ENCODE peak calls at places on chromosomes 11 and 22, in four cellular contexts. One of them, this sample, is unnamed.
A peak's percentile ranks its signal among the peaks of the same experiment; 100 is the strongest.

GRCh38 chr22:27460596-27461347 is 340.8 kb downstream of the MN1 start:
- DNase-seq in activated B cell treated with CpG ODN at 0.5 μM for 24 hours: no peak
- DNase-seq in choroid plexus epithelial cell: no peak
- DNase-seq in gastrocnemius medialis: peak; percentile 29
- DNase-seq in this sample: no peak

GRCh38 chr11:5938603-5938965 is 3.5 kb upstream of the OR56A3 start:
- DNase-seq in activated B cell treated with CpG ODN at 0.5 μM for 24 hours: no peak
- DNase-seq in choroid plexus epithelial cell: no peak
- DNase-seq in gastrocnemius medialis: no peak
- DNase-seq in this sample: no peak

GRCh38 chr22:37623075-37624016 is 14.7 kb downstream of the GGA1 start:
- DNase-seq in activated B cell treated with CpG ODN at 0.5 μM for 24 hours: peak; percentile 73
- DNase-seq in choroid plexus epithelial cell: peak; percentile 54
- DNase-seq in gastrocnemius medialis: peak; percentile 60
- DNase-seq in this sample: peak; percentile 68

GRCh38 chr22:33971561-33971961 is 51.3 kb upstream of the LARGE1 start:
- DNase-seq in activated B cell treated with CpG ODN at 0.5 μM for 24 hours: no peak
- DNase-seq in choroid plexus epithelial cell: no peak
- DNase-seq in gastrocnemius medialis: no peak
- DNase-seq in this sample: no peak

GRCh38 chr11:69983571-69983877 is 94.6 kb upstream of the ANO1 start:
- DNase-seq in activated B cell treated with CpG ODN at 0.5 μM for 24 hours: no peak
- DNase-seq in choroid plexus epithelial cell: no peak
- DNase-seq in gastrocnemius medialis: no peak
- DNase-seq in this sample: no peak

GRCh38 chr11:71495286-71496090 is 31.6 kb upstream of the KRTAP5-7 start:
- DNase-seq in activated B cell treated with CpG ODN at 0.5 μM for 24 hours: no peak
- DNase-seq in choroid plexus epithelial cell: no peak
- DNase-seq in gastrocnemius medialis: peak; percentile 4
- DNase-seq in this sample: no peak

GRCh38 chr22:45502215-45503070 is at the start of gene FBLN1:
- DNase-seq in activated B cell treated with CpG ODN at 0.5 μM for 24 hours: no peak
- DNase-seq in choroid plexus epithelial cell: no peak
- DNase-seq in gastrocnemius medialis: no peak
- DNase-seq in this sample: no peak

GRCh38 chr11:103907548-103908455 is 128.6 kb upstream of the DDI1 start:
- DNase-seq in activated B cell treated with CpG ODN at 0.5 μM for 24 hours: no peak
- DNase-seq in choroid plexus epithelial cell: peak; percentile 73
- DNase-seq in gastrocnemius medialis: no peak
- DNase-seq in this sample: no peak

GRCh38 chr22:47818496-47818895 is 1056.0 kb downstream of the TBC1D22A start:
- DNase-seq in activated B cell treated with CpG ODN at 0.5 μM for 24 hours: no peak
- DNase-seq in choroid plexus epithelial cell: no peak
- DNase-seq in gastrocnemius medialis: no peak
- DNase-seq in this sample: no peak

GRCh38 chr11:103737791-103738190 is 298.6 kb upstream of the DDI1 start:
- DNase-seq in activated B cell treated with CpG ODN at 0.5 μM for 24 hours: no peak
- DNase-seq in choroid plexus epithelial cell: peak; percentile 32
- DNase-seq in gastrocnemius medialis: no peak
- DNase-seq in this sample: no peak

GRCh38 chr11:67482736-67483497 is at the start of gene AIP:
- DNase-seq in activated B cell treated with CpG ODN at 0.5 μM for 24 hours: peak; percentile 87
- DNase-seq in choroid plexus epithelial cell: peak; percentile 99
- DNase-seq in gastrocnemius medialis: peak; percentile 98
- DNase-seq in this sample: peak; percentile 98
- TF ChIP-seq CTCF in activated B cell treated with CpG ODN at 0.5 μM for 24 hours: no peak
- TF ChIP-seq CTCF in choroid plexus epithelial cell: peak; percentile 25
- TF ChIP-seq CTCF in gastrocnemius medialis: peak; percentile 25
- TF ChIP-seq CTCF in this sample: no peak

DNA sequence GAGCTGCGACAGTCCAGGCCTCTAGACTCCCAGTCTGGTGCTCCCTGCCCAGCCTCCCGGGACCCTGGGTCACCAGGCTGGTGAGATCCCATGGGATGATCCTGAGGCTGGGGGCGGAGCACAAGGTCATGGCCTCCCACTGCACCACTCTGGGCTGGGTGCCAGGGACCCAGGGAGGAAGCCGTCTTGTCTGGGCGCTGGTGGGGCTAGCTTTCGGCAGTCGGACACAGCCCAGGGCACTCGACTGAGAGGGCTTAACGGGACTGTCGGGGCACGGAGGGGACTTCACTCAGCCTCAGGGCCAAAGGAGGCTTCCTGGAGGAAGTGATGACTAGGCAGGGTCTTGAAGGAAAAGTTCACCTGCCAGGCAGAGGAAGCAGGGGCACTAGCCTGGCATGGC is 39.0 kb downstream of the ZC3H7B start:
- DNase-seq in activated B cell treated with CpG ODN at 0.5 μM for 24 hours: no peak
- DNase-seq in choroid plexus epithelial cell: no peak
- DNase-seq in gastrocnemius medialis: no peak
- DNase-seq in this sample: no peak
- TF ChIP-seq CTCF in activated B cell treated with CpG ODN at 0.5 μM for 24 hours: no peak
- TF ChIP-seq CTCF in choroid plexus epithelial cell: no peak
- TF ChIP-seq CTCF in gastrocnemius medialis: no peak
- TF ChIP-seq CTCF in this sample: no peak

GRCh38 chr11:125517116-125517804 is 21.2 kb upstream of the FEZ1 start:
- DNase-seq in activated B cell treated with CpG ODN at 0.5 μM for 24 hours: no peak
- DNase-seq in choroid plexus epithelial cell: peak; percentile 92
- DNase-seq in gastrocnemius medialis: no peak
- DNase-seq in this sample: no peak
- TF ChIP-seq CTCF in activated B cell treated with CpG ODN at 0.5 μM for 24 hours: no peak
- TF ChIP-seq CTCF in choroid plexus epithelial cell: no peak
- TF ChIP-seq CTCF in gastrocnemius medialis: no peak
- TF ChIP-seq CTCF in this sample: no peak

GRCh38 chr11:62054484-62055121 is 69.2 kb upstream of the INCENP start:
- DNase-seq in activated B cell treated with CpG ODN at 0.5 μM for 24 hours: no peak
- DNase-seq in choroid plexus epithelial cell: peak; percentile 46
- DNase-seq in gastrocnemius medialis: peak; percentile 40
- DNase-seq in this sample: peak; percentile 57
- TF ChIP-seq CTCF in activated B cell treated with CpG ODN at 0.5 μM for 24 hours: no peak
- TF ChIP-seq CTCF in choroid plexus epithelial cell: peak; percentile 29
- TF ChIP-seq CTCF in gastrocnemius medialis: peak; percentile 47
- TF ChIP-seq CTCF in this sample: peak; percentile 47

GRCh38 chr22:36204001-36204640 is 2.5 kb upstream of the APOL4 start:
- DNase-seq in activated B cell treated with CpG ODN at 0.5 μM for 24 hours: no peak
- DNase-seq in choroid plexus epithelial cell: no peak
- DNase-seq in gastrocnemius medialis: no peak
- DNase-seq in this sample: no peak

GRCh38 chr22:36201630-36202312 is at the start of gene APOL4:
- DNase-seq in activated B cell treated with CpG ODN at 0.5 μM for 24 hours: no peak
- DNase-seq in choroid plexus epithelial cell: no peak
- DNase-seq in gastrocnemius medialis: peak; percentile 66
- DNase-seq in this sample: no peak

GRCh38 chr22:36208162-36208765 is 6.7 kb upstream of the APOL4 start:
- DNase-seq in activated B cell treated with CpG ODN at 0.5 μM for 24 hours: no peak
- DNase-seq in choroid plexus epithelial cell: no peak
- DNase-seq in gastrocnemius medialis: no peak
- DNase-seq in this sample: no peak

GRCh38 chr22:36206255-36206654 is 4.6 kb upstream of the APOL4 start:
- DNase-seq in activated B cell treated with CpG ODN at 0.5 μM for 24 hours: no peak
- DNase-seq in choroid plexus epithelial cell: no peak
- DNase-seq in gastrocnemius medialis: no peak
- DNase-seq in this sample: no peak

DNA sequence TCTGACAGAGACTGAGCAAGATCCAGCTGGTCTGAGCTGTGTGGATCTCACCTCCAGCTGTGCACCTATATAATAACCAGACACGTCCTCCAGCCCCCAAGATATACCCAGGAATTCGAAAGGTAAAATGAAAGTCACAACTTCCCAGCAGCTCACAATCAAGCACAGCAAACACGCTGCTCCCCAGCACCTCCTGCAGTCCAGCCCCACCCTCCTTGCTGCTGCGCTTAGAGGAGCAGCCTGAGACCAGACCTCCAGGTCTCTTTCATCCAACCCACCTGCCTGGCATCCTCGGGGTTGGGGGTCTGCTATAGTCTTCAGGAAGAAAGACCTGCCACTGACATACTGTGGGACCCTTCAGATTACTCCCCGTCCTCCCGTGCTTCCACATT is 3.0 kb upstream of the APOL4 start:
- DNase-seq in activated B cell treated with CpG ODN at 0.5 μM for 24 hours: no peak
- DNase-seq in choroid plexus epithelial cell: no peak
- DNase-seq in gastrocnemius medialis: no peak
- DNase-seq in this sample: no peak
- TF ChIP-seq CTCF in activated B cell treated with CpG ODN at 0.5 μM for 24 hours: no peak
- TF ChIP-seq CTCF in choroid plexus epithelial cell: no peak
- TF ChIP-seq CTCF in gastrocnemius medialis: no peak
- TF ChIP-seq CTCF in this sample: no peak

DNA sequence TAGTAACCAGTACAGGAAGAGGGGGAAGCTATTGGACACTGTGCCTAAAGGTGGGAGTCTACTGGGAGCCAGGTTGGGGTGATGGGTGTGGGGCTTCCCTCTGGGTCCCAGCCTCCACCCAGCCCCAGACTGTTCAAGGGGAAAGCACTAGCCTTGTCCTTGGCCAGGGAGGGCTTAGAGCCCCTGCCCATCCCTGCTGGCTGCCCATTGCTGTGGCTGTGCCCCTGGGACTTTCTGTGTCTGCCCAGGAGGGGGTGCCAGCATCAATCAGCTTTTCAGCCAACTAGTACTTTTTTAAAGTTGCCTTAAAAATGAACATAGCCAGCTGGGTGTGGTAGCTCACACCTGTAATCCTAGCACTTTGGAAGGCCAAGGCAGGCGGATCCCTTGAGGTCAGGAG is 19.9 kb downstream of the INCENP start:
- DNase-seq in activated B cell treated with CpG ODN at 0.5 μM for 24 hours: no peak
- DNase-seq in choroid plexus epithelial cell: no peak
- DNase-seq in gastrocnemius medialis: no peak
- DNase-seq in this sample: no peak
- TF ChIP-seq CTCF in activated B cell treated with CpG ODN at 0.5 μM for 24 hours: no peak
- TF ChIP-seq CTCF in choroid plexus epithelial cell: peak; percentile 36
- TF ChIP-seq CTCF in gastrocnemius medialis: no peak
- TF ChIP-seq CTCF in this sample: no peak

DNA sequence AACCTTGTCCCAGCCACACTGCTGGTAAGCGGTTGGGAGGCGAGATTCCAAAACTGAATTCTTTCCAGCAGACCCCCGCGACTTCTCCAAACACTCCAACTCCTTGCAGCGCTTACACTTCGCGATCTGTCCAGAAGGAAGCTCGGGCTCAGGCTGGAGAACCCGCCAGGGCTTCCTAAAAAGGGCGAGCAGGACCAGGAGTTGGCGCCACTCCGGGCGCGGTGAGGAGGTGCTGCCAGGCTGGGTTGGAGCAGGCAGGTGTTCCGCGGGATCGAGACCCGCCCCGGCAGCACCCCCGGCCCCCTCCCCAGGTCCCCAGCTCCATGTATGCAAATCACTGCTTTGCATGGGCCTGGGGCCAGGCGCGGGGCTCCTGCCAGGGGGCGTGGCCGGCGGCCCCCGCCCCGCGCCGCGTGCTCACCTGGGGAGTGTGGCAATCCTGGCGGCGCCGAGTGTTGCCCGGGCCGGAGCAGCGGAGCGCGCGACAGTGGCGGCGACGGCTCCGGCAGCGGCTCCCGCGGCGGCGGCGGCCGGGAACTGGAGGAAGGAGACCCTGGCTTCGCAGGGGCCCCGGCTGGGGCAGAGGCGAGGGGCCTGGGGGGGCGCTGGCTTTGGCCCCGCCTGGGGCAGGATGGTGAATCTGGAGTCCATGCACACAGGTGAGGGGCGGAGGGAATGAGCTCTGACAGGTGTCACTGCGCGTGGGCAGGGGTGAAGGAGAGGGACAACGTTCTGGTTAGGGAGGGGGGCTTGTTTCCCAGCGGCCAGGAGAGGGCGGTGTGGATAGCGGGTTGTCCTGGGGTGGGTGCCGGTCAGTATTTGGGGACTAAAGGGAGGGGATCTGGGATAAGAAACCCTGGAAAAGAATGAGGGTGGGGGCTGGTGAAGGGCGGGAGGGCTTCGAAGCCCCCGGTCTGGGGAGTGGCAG is at the start of gene POU2F3:
- DNase-seq in activated B cell treated with CpG ODN at 0.5 μM for 24 hours: no peak
- DNase-seq in choroid plexus epithelial cell: no peak
- DNase-seq in gastrocnemius medialis: no peak
- DNase-seq in this sample: no peak
- TF ChIP-seq CTCF in activated B cell treated with CpG ODN at 0.5 μM for 24 hours: no peak
- TF ChIP-seq CTCF in choroid plexus epithelial cell: peak; percentile 37
- TF ChIP-seq CTCF in gastrocnemius medialis: no peak
- TF ChIP-seq CTCF in this sample: no peak

This sample was measured in CD14-positive monocyte.